ENCODE peak calls at places on chromosomes 12 and 14, in eight cellular contexts. P is lung; S is heart left ventricle; N is Panc1; E is CD8-positive, alpha-beta memory T cell; K is fibroblast of lung; H is stomach; M is CD8-positive, alpha-beta T cell. B is an unnamed sample.
A peak's percentile ranks its signal among the peaks of the same experiment; 100 is the strongest.

GRCh38 chr14:88598097-88598675 is 35.3 kb downstream of the ZC3H14 start:
- DNase-seq in M (no peak), K (no peak), N (no peak), S (no peak), H (no peak), P (no peak), E (no peak), B (no peak)

GRCh38 chr14:51157012-51157411 is 62.1 kb upstream of the TRIM9 start:
- DNase-seq in M (no peak), S (no peak), N (peak; percentile 1), K (no peak), P (no peak), H (no peak), E (no peak), B (no peak)

GRCh38 chr12:111330800-111331752 is 37.8 kb downstream of the PHETA1 start:
- DNase-seq in H (no peak), P (no peak), N (peak; percentile 22), K (peak; percentile 45), E (no peak), S (no peak), M (no peak), B (peak; percentile 29)

GRCh38 chr12:124783087-124783486 is 80.6 kb downstream of the SCARB1 start:
- DNase-seq in M (no peak), K (no peak), S (no peak), N (no peak), P (no peak), E (no peak), H (no peak), B (no peak)

GRCh38 chr12:128356547-128356946 is 89.6 kb downstream of the TMEM132C start:
- DNase-seq in S (no peak), N (no peak), P (no peak), E (no peak), M (no peak), K (no peak), H (no peak), B (no peak)

GRCh38 chr12:46847001-46847400 is 21.2 kb upstream of the SLC38A4 start:
- DNase-seq in H (no peak), S (no peak), E (no peak), N (no peak), K (no peak), P (no peak), M (no peak), B (no peak)

GRCh38 chr12:32494676-32495075 is 95.3 kb downstream of the FGD4 start:
- DNase-seq in P (no peak), N (no peak), H (no peak), M (no peak), S (no peak), E (peak; percentile 48), K (no peak), B (no peak)

GRCh38 chr14:70698288-70698687 is 56.6 kb downstream of the TTC9 start:
- DNase-seq in S (peak; percentile 13), H (peak; percentile 74), N (no peak), M (no peak), K (peak; percentile 62), P (no peak), E (no peak), B (peak; percentile 48)

GRCh38 chr12:108693781-108694180 is 37.5 kb downstream of the CORO1C start:
- DNase-seq in E (no peak), M (no peak), H (no peak), N (no peak), K (no peak), S (no peak), P (no peak), B (no peak)
- H3K4me1 ChIP-seq in E (peaks cover 33% of the 10 kb centered on the region), M (peaks cover 36% of the 10 kb centered on the region), H (peaks cover 91% of the 10 kb centered on the region), N (peaks cover 47% of the 10 kb centered on the region), K (peaks cover 66% of the 10 kb centered on the region), S (peaks cover 84% of the 10 kb centered on the region), P (peaks cover 35% of the 10 kb centered on the region), B (peaks cover 79% of the 10 kb centered on the region)

DNA sequence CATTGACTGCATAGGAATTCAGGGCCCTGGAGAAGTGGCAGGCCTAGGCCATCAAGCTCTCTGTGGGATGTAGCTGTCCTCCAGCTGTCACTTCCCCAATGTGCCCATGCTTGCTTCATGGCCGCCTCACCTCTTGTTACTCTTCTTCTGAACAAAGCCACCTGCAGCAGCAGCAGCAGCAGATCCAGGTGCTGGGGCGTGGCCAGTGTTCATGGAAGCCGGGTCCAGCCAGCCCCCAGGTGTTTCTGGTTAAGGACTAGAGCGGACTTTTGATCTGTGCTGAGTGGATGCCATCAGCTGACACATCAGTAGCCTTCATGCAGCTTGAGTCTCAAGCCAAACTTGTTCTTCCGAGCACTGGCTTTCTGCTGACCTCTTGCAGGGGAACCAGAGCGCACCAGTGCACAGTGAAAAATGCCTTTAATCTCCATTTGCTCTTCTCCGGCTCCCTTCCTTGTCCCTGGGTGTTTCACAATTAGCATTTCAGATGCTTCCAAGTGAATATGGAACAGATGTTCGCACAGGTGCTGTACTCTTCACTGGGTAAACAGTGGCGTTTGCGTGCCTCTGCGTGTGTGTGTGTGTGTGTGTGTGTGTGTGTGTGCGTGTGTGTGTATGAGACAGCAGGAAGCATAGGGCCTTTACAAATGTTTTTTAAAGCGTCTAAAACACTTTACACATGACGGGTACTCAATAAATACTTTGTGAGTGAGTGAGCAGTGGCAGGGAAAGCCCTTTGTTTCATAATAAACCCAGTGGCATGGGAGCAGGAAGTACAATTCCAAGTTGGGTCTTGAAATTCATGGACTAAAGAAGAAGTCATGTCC is 20.1 kb downstream of the TPCN1 start:
- DNase-seq in S (no peak), K (peak; percentile 95), M (no peak), N (peak; percentile 84), H (peak; percentile 36), P (no peak), E (no peak), B (peak; percentile 94)
- H3K4me1 ChIP-seq in S (peaks cover 95% of the 10 kb centered on the region), K (peaks cover 34% of the 10 kb centered on the region), M (no peaks in the 10 kb centered on the region), N (peaks cover 61% of the 10 kb centered on the region), H (peaks cover 99% of the 10 kb centered on the region), P (peaks cover 17% of the 10 kb centered on the region), E (peaks cover 1% of the 10 kb centered on the region), B (peaks cover 42% of the 10 kb centered on the region)

GRCh38 chr12:120544691-120545090 is 10.5 kb downstream of the RNF10 start:
- DNase-seq in M (no peak), S (no peak), K (no peak), P (no peak), H (no peak), E (no peak), N (no peak), B (no peak)
- H3K4me1 ChIP-seq in M (peaks cover 16% of the 10 kb centered on the region), S (peaks cover 90% of the 10 kb centered on the region), K (peaks cover 3% of the 10 kb centered on the region), P (peaks cover 25% of the 10 kb centered on the region), H (peaks cover 91% of the 10 kb centered on the region), E (peaks cover 34% of the 10 kb centered on the region), N (peaks cover 6% of the 10 kb centered on the region), B (peaks cover 4% of the 10 kb centered on the region)

GRCh38 chr12:18411453-18411852 is 150.1 kb downstream of the PIK3C2G start:
- DNase-seq in N (no peak), M (no peak), P (no peak), H (no peak), K (no peak), E (no peak), S (no peak), B (no peak)

GRCh38 chr12:18415227-18415626 is 153.9 kb downstream of the PIK3C2G start:
- DNase-seq in N (no peak), M (no peak), P (no peak), E (no peak), K (no peak), H (no peak), S (no peak), B (no peak)

DNA sequence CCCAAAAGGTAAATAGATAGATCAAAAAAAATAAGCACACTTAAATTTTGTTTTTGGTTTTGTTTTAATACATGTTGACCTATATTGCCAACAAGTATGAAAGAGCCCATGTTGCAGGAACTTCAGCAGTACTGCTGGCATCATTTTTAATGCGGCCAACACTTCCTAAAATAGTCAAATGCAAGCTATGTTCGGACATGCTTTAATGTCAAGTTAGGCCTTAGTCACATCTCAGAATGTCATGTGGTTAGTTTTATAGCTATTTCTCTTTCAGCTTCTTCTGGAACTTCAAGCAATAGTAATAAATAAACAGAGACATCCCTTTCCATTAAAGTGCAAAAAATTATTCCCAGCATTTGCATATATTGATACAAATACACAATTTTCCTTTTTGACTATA is 153.4 kb downstream of the PIK3C2G start:
- DNase-seq in N (no peak), S (no peak), P (no peak), E (no peak), H (no peak), M (no peak), K (no peak), B (no peak)
- H3K4me1 ChIP-seq in N (no peaks in the 10 kb centered on the region), S (no peaks in the 10 kb centered on the region), P (no peaks in the 10 kb centered on the region), E (no peaks in the 10 kb centered on the region), H (no peaks in the 10 kb centered on the region), M (no peaks in the 10 kb centered on the region), K (no peaks in the 10 kb centered on the region), B (no peaks in the 10 kb centered on the region)

GRCh38 chr12:16606936-16607335 is 974 bp upstream of the LMO3 start:
- DNase-seq in S (no peak), E (no peak), M (no peak), N (no peak), P (no peak), K (no peak), H (no peak), B (no peak)

GRCh38 chr12:16609140-16609539 is 3.2 kb upstream of the LMO3 start:
- DNase-seq in H (no peak), N (no peak), E (no peak), K (no peak), M (no peak), P (no peak), S (no peak), B (no peak)

GRCh38 chr12:16610006-16610520 is 4.1 kb upstream of the LMO3 start:
- DNase-seq in H (no peak), S (no peak), M (no peak), N (no peak), E (no peak), P (no peak), K (no peak), B (no peak)

GRCh38 chr12:16607895-16608294 is 1.9 kb upstream of the LMO3 start:
- DNase-seq in S (no peak), H (no peak), P (no peak), K (no peak), E (no peak), N (no peak), M (no peak), B (no peak)

DNA sequence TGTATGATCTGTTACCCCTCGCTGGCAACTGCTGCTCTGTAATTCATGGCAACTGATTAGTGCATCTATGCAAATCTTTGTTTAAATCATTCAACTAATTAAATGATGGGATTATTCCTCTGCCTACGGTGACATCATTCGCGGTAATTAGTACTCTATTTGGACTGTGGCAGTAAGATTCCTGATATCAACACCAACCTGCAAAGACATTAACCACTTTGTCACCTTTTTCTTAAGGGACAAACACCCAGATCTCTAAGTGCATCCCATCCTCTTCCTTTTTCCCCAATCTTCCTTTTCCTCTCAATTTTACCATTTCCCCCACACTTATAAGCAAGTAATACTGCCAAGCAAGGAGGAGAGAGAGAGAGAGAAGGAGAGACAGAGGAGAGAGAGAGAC is 2.4 kb upstream of the LMO3 start:
- DNase-seq in N (no peak), H (no peak), K (no peak), M (no peak), P (no peak), E (no peak), S (no peak), B (no peak)
- H3K4me1 ChIP-seq in N (no peaks in the 10 kb centered on the region), H (peaks cover 26% of the 10 kb centered on the region), K (no peaks in the 10 kb centered on the region), M (no peaks in the 10 kb centered on the region), P (no peaks in the 10 kb centered on the region), E (no peaks in the 10 kb centered on the region), S (peaks cover 14% of the 10 kb centered on the region), B (peaks cover 5% of the 10 kb centered on the region)

GRCh38 chr12:122086641-122087285 is 8.2 kb downstream of the MLXIP start:
- DNase-seq in M (no peak), P (no peak), N (no peak), E (no peak), H (no peak), K (no peak), S (no peak), B (no peak)
- H3K4me1 ChIP-seq in M (peaks cover 96% of the 10 kb centered on the region), P (peaks cover 20% of the 10 kb centered on the region), N (peaks cover 65% of the 10 kb centered on the region), E (peaks cover 90% of the 10 kb centered on the region), H (peaks cover 100% of the 10 kb centered on the region), K (peaks cover 26% of the 10 kb centered on the region), S (peaks cover 83% of the 10 kb centered on the region), B (peaks cover 14% of the 10 kb centered on the region)

B was measured in astrocyte.